ENCODE peak calls at places on chromosomes 16 and 17, in six cellular contexts. D, T, X, Y, P and F are unnamed samples.

GRCh38 chr16:53502331-53503269 is at the start of gene AKTIP:
- DNase-seq in D (no peak), T (peak; percentile 67), X (no peak), Y (peak; percentile 83), P (peak; percentile 83), F (peak; percentile 91)

GRCh38 chr17:73787721-73788051 is 143.4 kb upstream of the SDK2 start:
- DNase-seq in D (no peak), T (no peak), X (no peak), Y (no peak), P (no peak), F (no peak)

GRCh38 chr16:80122155-80122554 is 418.6 kb upstream of the DYNLRB2 start:
- DNase-seq in D (no peak), T (peak; percentile 42), X (no peak), Y (no peak), P (peak; percentile 91), F (peak; percentile 60)

GRCh38 chr16:74601131-74601871 is 5.6 kb downstream of the GLG1 start:
- DNase-seq in D (no peak), T (no peak), X (no peak), Y (no peak), P (no peak), F (no peak)

GRCh38 chr16:57194512-57194911 is 8.4 kb downstream of the RSPRY1 start:
- DNase-seq in D (peak; percentile 54), T (peak; percentile 94), X (no peak), Y (no peak), P (no peak), F (no peak)

GRCh38 chr16:8885674-8886592 is 3.8 kb downstream of the LITAFD start:
- DNase-seq in D (no peak), T (peak; percentile 69), X (no peak), Y (peak; percentile 39), P (no peak), F (peak; percentile 73)

GRCh38 chr16:76370344-76370743 is 93.1 kb downstream of the CNTNAP4 start:
- DNase-seq in D (no peak), T (no peak), X (no peak), Y (no peak), P (no peak), F (no peak)

GRCh38 chr17:50098583-50098982 is 3.4 kb downstream of the PDK2 start:
- DNase-seq in D (no peak), T (no peak), X (no peak), Y (no peak), P (no peak), F (no peak)

GRCh38 chr16:47254771-47255170 is 111.0 kb upstream of the NETO2 start:
- DNase-seq in D (no peak), T (no peak), X (no peak), Y (no peak), P (no peak), F (no peak)

GRCh38 chr17:37301288-37301687 is 74.5 kb upstream of the C17orf78 start:
- DNase-seq in D (no peak), T (peak; percentile 68), X (no peak), Y (no peak), P (no peak), F (no peak)

GRCh38 chr17:65039349-65039988 is 17.1 kb downstream of the GNA13 start:
- DNase-seq in D (no peak), T (no peak), X (no peak), Y (no peak), P (no peak), F (no peak)

GRCh38 chr17:1039511-1040215 is 42.7 kb downstream of the TIMM22 start:
- DNase-seq in D (no peak), T (no peak), X (no peak), Y (peak; percentile 92), P (peak; percentile 53), F (peak; percentile 88)

GRCh38 chr17:6479626-6480324 is 35.5 kb downstream of the PIMREG start:
- DNase-seq in D (no peak), T (no peak), X (no peak), Y (no peak), P (no peak), F (no peak)

GRCh38 chr16:54174201-54174600 is 112.4 kb downstream of the IRX3 start:
- DNase-seq in D (no peak), T (no peak), X (no peak), Y (no peak), P (no peak), F (no peak)

GRCh38 chr17:4515501-4515900 is 16.8 kb downstream of the SPNS2 start:
- DNase-seq in D (no peak), T (no peak), X (no peak), Y (no peak), P (no peak), F (no peak)

GRCh38 chr16:5215911-5216310 is 118.3 kb upstream of the EEF2KMT start:
- DNase-seq in D (no peak), T (no peak), X (no peak), Y (no peak), P (peak; percentile 52), F (no peak)

GRCh38 chr16:24906199-24906808 is 60.5 kb downstream of the SLC5A11 start:
- DNase-seq in D (peak; percentile 19), T (peak; percentile 65), X (no peak), Y (no peak), P (no peak), F (no peak)

GRCh38 chr17:74921045-74921681 is 1.9 kb downstream of the USH1G start:
- DNase-seq in D (no peak), T (no peak), X (no peak), Y (peak; percentile 36), P (no peak), F (peak; percentile 58)

GRCh38 chr17:10062757-10063385 is 135.5 kb downstream of the GAS7 start:
- DNase-seq in D (no peak), T (no peak), X (no peak), Y (no peak), P (no peak), F (no peak)

GRCh38 chr17:15498107-15498506 is 30.7 kb upstream of the CDRT4 start:
- DNase-seq in D (no peak), T (peak; percentile 36), X (no peak), Y (no peak), P (peak; percentile 41), F (no peak)

GRCh38 chr16:53529529-53529928 is 26.5 kb upstream of the AKTIP start:
- DNase-seq in D (no peak), T (no peak), X (no peak), Y (no peak), P (no peak), F (no peak)

GRCh38 chr17:60079401-60079861 is 710 bp upstream of the HEATR6 start:
- DNase-seq in D (no peak), T (peak; percentile 65), X (no peak), Y (no peak), P (no peak), F (no peak)

GRCh38 chr17:42845556-42845917 is 1.2 kb downstream of the AOC2 start:
- DNase-seq in D (no peak), T (no peak), X (no peak), Y (no peak), P (no peak), F (no peak)

GRCh38 chr17:42843358-42843934 is 934 bp upstream of the AOC2 start:
- DNase-seq in D (peak; percentile 51), T (peak; percentile 81), X (no peak), Y (no peak), P (peak; percentile 40), F (no peak)

GRCh38 chr17:42844271-42844670 is at the start of gene AOC2:
- DNase-seq in D (no peak), T (no peak), X (no peak), Y (no peak), P (no peak), F (no peak)

GRCh38 chr17:42844761-42845555 is 578 bp downstream of the AOC2 start:
- DNase-seq in D (no peak), T (no peak), X (no peak), Y (no peak), P (no peak), F (no peak)

GRCh38 chr17:42842286-42842685 is 2.1 kb upstream of the AOC2 start:
- DNase-seq in D (no peak), T (peak; percentile 63), X (no peak), Y (no peak), P (peak; percentile 25), F (no peak)
- H3K4me1 ChIP-seq in D (no peaks in the 10 kb centered on the region), T (peaks cover 13% of the 10 kb centered on the region), X (no peaks in the 10 kb centered on the region), Y (peaks cover 32% of the 10 kb centered on the region), P (no peaks in the 10 kb centered on the region), F (peaks cover 3% of the 10 kb centered on the region)

GRCh38 chr16:72992142-72992601 is 55.8 kb downstream of the ZFHX3 start:
- DNase-seq in D (no peak), T (no peak), X (no peak), Y (no peak), P (no peak), F (no peak)
- H3K4me1 ChIP-seq in D (peaks cover 25% of the 10 kb centered on the region), T (peaks cover 37% of the 10 kb centered on the region), X (peaks cover 8% of the 10 kb centered on the region), Y (peaks cover 65% of the 10 kb centered on the region), P (peaks cover 11% of the 10 kb centered on the region), F (peaks cover 30% of the 10 kb centered on the region)

GRCh38 chr17:58513913-58514794 is at the start of gene MTMR4:
- DNase-seq in D (peak; percentile 54), T (peak; percentile 85), X (peak; percentile 79), Y (peak; percentile 88), P (peak; percentile 90), F (peak; percentile 94)
- H3K4me1 ChIP-seq in D (peaks cover 35% of the 10 kb centered on the region), T (peaks cover 5% of the 10 kb centered on the region), X (no peaks in the 10 kb centered on the region), Y (peaks cover 42% of the 10 kb centered on the region), P (peaks cover 28% of the 10 kb centered on the region), F (peaks cover 15% of the 10 kb centered on the region)

GRCh38 chr17:57853695-57854094 is 3.9 kb upstream of the MRPS23 start:
- DNase-seq in D (no peak), T (no peak), X (no peak), Y (no peak), P (peak; percentile 84), F (peak; percentile 82)

GRCh38 chr17:57849163-57849873 is 526 bp downstream of the MRPS23 start:
- DNase-seq in D (no peak), T (peak; percentile 32), X (no peak), Y (no peak), P (no peak), F (no peak)

GRCh38 chr17:57852955-57853328 is 3.1 kb upstream of the MRPS23 start:
- DNase-seq in D (no peak), T (no peak), X (no peak), Y (no peak), P (no peak), F (no peak)

GRCh38 chr17:57849874-57850754 is at the start of gene MRPS23:
- DNase-seq in D (peak; percentile 98), T (peak; percentile 100), X (peak; percentile 96), Y (peak; percentile 100), P (peak; percentile 99), F (peak; percentile 99)

DNA sequence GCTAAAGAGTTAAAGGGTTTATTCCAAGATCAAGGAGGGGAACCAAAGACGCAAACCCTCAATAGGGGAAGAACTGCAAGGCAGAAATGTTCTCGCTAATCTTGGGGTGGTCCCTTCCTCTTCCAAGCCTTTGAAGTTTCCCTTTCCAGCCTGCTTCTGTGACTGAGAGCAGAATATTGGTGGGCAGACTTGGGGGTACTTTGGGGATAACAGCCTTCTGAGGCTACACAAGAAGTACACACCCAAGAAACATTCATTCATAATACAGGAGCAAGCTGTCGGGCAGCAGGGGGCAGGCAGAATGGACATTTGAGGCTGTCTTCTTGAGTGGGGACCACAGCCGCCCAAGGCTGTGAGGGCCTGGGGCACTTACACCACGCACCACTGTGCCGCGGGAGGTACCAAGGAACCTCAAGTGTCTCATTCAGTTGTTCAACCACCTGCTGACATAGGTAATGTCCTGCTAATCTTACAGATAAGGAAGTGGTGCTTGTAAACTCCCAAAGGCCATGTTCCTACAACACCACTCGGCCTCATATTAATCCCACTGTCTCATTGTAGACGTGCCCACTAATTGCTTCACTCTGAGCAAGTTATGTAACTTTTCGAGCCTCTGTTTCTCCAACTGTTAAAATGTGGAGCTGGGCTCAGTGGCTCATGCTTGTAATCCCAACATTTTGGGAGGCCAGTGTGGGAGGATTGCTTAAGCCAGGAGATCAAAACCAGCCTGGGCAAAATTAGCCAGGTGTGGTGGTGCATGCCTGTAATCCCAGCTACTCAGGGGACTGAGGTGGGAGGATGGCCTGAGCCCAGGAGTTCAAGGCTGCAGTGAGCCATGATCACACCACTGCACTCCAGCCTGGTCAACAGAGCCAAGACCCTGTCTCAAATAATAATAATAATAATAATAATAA is 2.5 kb upstream of the MRPS23 start:
- DNase-seq in D (no peak), T (no peak), X (no peak), Y (no peak), P (no peak), F (no peak)
- H3K4me1 ChIP-seq in D (peaks cover 39% of the 10 kb centered on the region), T (peaks cover 14% of the 10 kb centered on the region), X (no peaks in the 10 kb centered on the region), Y (peaks cover 46% of the 10 kb centered on the region), P (peaks cover 41% of the 10 kb centered on the region), F (peaks cover 12% of the 10 kb centered on the region)